ENCODE peak calls at places on chromosomes 6 and 20, in eight cellular contexts. A, P, F, E, R, V, X and W are unnamed samples.
A peak's percentile ranks its signal among the peaks of the same experiment; 100 is the strongest.

GRCh38 chr20:59984551-59984950 is 26.3 kb downstream of the CDH26 start:
- DNase-seq in A (no peak), P (no peak), F (no peak), E (no peak), R (no peak), V (no peak), X (no peak), W (no peak)

GRCh38 chr6:159929819-159930218 is 39.0 kb downstream of the MAS1 start:
- DNase-seq in A (no peak), P (no peak), F (no peak), E (peak; percentile 37), R (peak; percentile 14), V (no peak), X (no peak), W (no peak)

GRCh38 chr20:25374842-25375241 is 15.8 kb downstream of the ABHD12 start:
- DNase-seq in A (no peak), P (no peak), F (no peak), E (no peak), R (no peak), V (no peak), X (no peak), W (no peak)

GRCh38 chr6:36323062-36323461 is 13.6 kb downstream of the BNIP5 start:
- DNase-seq in A (peak; percentile 38), P (no peak), F (no peak), E (no peak), R (no peak), V (no peak), X (no peak), W (no peak)

GRCh38 chr20:36632147-36632486 is 13.9 kb downstream of the SLA2 start:
- DNase-seq in A (no peak), P (no peak), F (no peak), E (no peak), R (no peak), V (no peak), X (no peak), W (no peak)

GRCh38 chr20:15328084-15328483 is 990.7 kb upstream of the FLRT3 start:
- DNase-seq in A (no peak), P (no peak), F (no peak), E (no peak), R (no peak), V (no peak), X (no peak), W (no peak)

GRCh38 chr6:33073431-33073871 is at the start of gene HLA-DPA1:
- DNase-seq in A (peak; percentile 40), P (no peak), F (peak; percentile 80), E (peak; percentile 20), R (no peak), V (peak; percentile 50), X (peak; percentile 10), W (no peak)

GRCh38 chr6:6605873-6606272 is 17.4 kb downstream of the LY86 start:
- DNase-seq in A (no peak), P (no peak), F (no peak), E (no peak), R (no peak), V (no peak), X (no peak), W (no peak)

GRCh38 chr6:52019851-52020250 is 67.6 kb downstream of the PKHD1 start:
- DNase-seq in A (no peak), P (no peak), F (no peak), E (no peak), R (no peak), V (no peak), X (no peak), W (no peak)

GRCh38 chr6:126054258-126054702 is 67.9 kb downstream of the TRMT11 start:
- DNase-seq in A (peak; percentile 8), P (no peak), F (no peak), E (no peak), R (no peak), V (no peak), X (no peak), W (no peak)

GRCh38 chr6:36605560-36606391 is 11.6 kb downstream of the SRSF3 start:
- DNase-seq in A (peak; percentile 42), P (no peak), F (no peak), E (no peak), R (no peak), V (no peak), X (no peak), W (no peak)

GRCh38 chr6:394641-395289 is 3.2 kb downstream of the IRF4 start:
- DNase-seq in A (no peak), P (no peak), F (no peak), E (no peak), R (no peak), V (no peak), X (no peak), W (no peak)

GRCh38 chr20:32436968-32437367 is 78.8 kb downstream of the ASXL1 start:
- DNase-seq in A (no peak), P (no peak), F (no peak), E (no peak), R (no peak), V (no peak), X (no peak), W (no peak)

GRCh38 chr6:40948598-40948997 is 90.4 kb downstream of the UNC5CL start:
- DNase-seq in A (peak; percentile 52), P (no peak), F (no peak), E (no peak), R (no peak), V (no peak), X (no peak), W (no peak)

GRCh38 chr6:73866305-73866704 is 170.3 kb downstream of the CD109 start:
- DNase-seq in A (peak; percentile 22), P (no peak), F (no peak), E (no peak), R (no peak), V (no peak), X (no peak), W (no peak)

GRCh38 chr6:108570518-108570917 is 9.8 kb downstream of the FOXO3 start:
- DNase-seq in A (no peak), P (no peak), F (no peak), E (no peak), R (no peak), V (no peak), X (no peak), W (no peak)

GRCh38 chr20:37789408-37789807 is 95.6 kb downstream of the CTNNBL1 start:
- DNase-seq in A (no peak), P (no peak), F (no peak), E (no peak), R (no peak), V (no peak), X (no peak), W (no peak)

GRCh38 chr6:108782231-108783041 is 65.8 kb upstream of the ARMC2 start:
- DNase-seq in A (peak; percentile 80), P (peak; percentile 90), F (peak; percentile 88), E (peak; percentile 80), R (no peak), V (peak; percentile 89), X (peak; percentile 89), W (peak; percentile 60)

GRCh38 chr6:28589234-28589951 is 63.7 kb downstream of the GPX5 start:
- DNase-seq in A (peak; percentile 87), P (no peak), F (peak; percentile 44), E (peak; percentile 19), R (no peak), V (peak; percentile 93), X (peak; percentile 51), W (no peak)

GRCh38 chr6:137872071-137872470 is 5.0 kb downstream of the TNFAIP3 start:
- DNase-seq in A (peak; percentile 79), P (no peak), F (peak; percentile 27), E (no peak), R (no peak), V (no peak), X (no peak), W (no peak)

GRCh38 chr6:123208111-123208510 is 212.1 kb downstream of the CLVS2 start:
- DNase-seq in A (no peak), P (no peak), F (no peak), E (no peak), R (no peak), V (no peak), X (no peak), W (no peak)

GRCh38 chr20:8670900-8671229 is 398.0 kb upstream of the PLCB4 start:
- DNase-seq in A (peak; percentile 60), P (no peak), F (peak; percentile 64), E (no peak), R (no peak), V (no peak), X (no peak), W (no peak)

GRCh38 chr6:154179443-154179842 is 140.4 kb downstream of the OPRM1 start:
- DNase-seq in A (no peak), P (no peak), F (no peak), E (no peak), R (no peak), V (no peak), X (no peak), W (no peak)

GRCh38 chr6:25359891-25360290 is 80.7 kb downstream of the CARMIL1 start:
- DNase-seq in A (no peak), P (no peak), F (no peak), E (no peak), R (no peak), V (no peak), X (no peak), W (no peak)

GRCh38 chr6:68911811-68912210 is 276.7 kb downstream of the ADGRB3 start:
- DNase-seq in A (no peak), P (no peak), F (no peak), E (no peak), R (no peak), V (no peak), X (no peak), W (no peak)

GRCh38 chr20:34011275-34011674 is 17.6 kb downstream of the RALY start:
- DNase-seq in A (no peak), P (no peak), F (no peak), E (no peak), R (no peak), V (no peak), X (no peak), W (no peak)

GRCh38 chr6:149463781-149464180 is 21.0 kb downstream of the ZC3H12D start:
- DNase-seq in A (peak; percentile 78), P (no peak), F (no peak), E (no peak), R (no peak), V (no peak), X (no peak), W (no peak)

GRCh38 chr6:136792945-136793289 is 640 bp upstream of the MAP3K5 start:
- DNase-seq in A (peak; percentile 88), P (peak; percentile 92), F (peak; percentile 93), E (peak; percentile 93), R (peak; percentile 54), V (no peak), X (peak; percentile 84), W (peak; percentile 89)

GRCh38 chr6:53643481-53643965 is 22.0 kb downstream of the KLHL31 start:
- DNase-seq in A (no peak), P (no peak), F (no peak), E (no peak), R (no peak), V (no peak), X (no peak), W (no peak)

GRCh38 chr20:56515657-56516381 is 8.7 kb upstream of the FAM209A start:
- DNase-seq in A (peak; percentile 17), P (no peak), F (peak; percentile 38), E (no peak), R (no peak), V (no peak), X (no peak), W (no peak)

GRCh38 chr6:11389977-11390376 is 147.6 kb upstream of the TMEM170B start:
- DNase-seq in A (peak; percentile 69), P (peak; percentile 73), F (no peak), E (no peak), R (no peak), V (no peak), X (no peak), W (no peak)